ENCODE peak calls at places on chromosomes 4 and X, in four cellular contexts. D is astrocyte of the spinal cord, C is cardiac fibroblast, H is ovary. Q is an unnamed sample.

GRCh38 chr4:41963105-41963504 is 18.5 kb upstream of the DCAF4L1 start:
- DNase-seq in D (peak; percentile 30), C (peak; percentile 29), H (no peak), Q (no peak)

GRCh38 chrX:78710146-78710545 is 37.4 kb upstream of the LPAR4 start:
- DNase-seq in D (peak; percentile 27), C (no peak), H (no peak), Q (no peak)

GRCh38 chr4:25702848-25703247 is 47.2 kb downstream of the SLC34A2 start:
- DNase-seq in D (peak; percentile 72), C (peak; percentile 75), H (no peak), Q (no peak)

GRCh38 chr4:84451546-84451945 is 47.5 kb downstream of the NKX6-1 start:
- DNase-seq in D (peak; percentile 12), C (peak; percentile 13), H (no peak), Q (no peak)

GRCh38 chrX:41005445-41005992 is 79.7 kb upstream of the USP9X start:
- DNase-seq in D (no peak), C (no peak), H (no peak), Q (no peak)

GRCh38 chr4:100417565-100417964 is 100.3 kb downstream of the EMCN start:
- DNase-seq in D (no peak), C (peak; percentile 48), H (no peak), Q (no peak)

GRCh38 chr4:121053601-121054143 is 18.7 kb downstream of the NDNF start:
- DNase-seq in D (peak; percentile 38), C (no peak), H (no peak), Q (no peak)

GRCh38 chrX:153922932-153923857 is 2.9 kb downstream of the ARHGAP4 start:
- DNase-seq in D (peak; percentile 45), C (peak; percentile 77), H (peak; percentile 93), Q (no peak)

GRCh38 chr4:68175562-68176155 is 46.0 kb upstream of the TMPRSS11F start:
- DNase-seq in D (peak; percentile 70), C (peak; percentile 71), H (no peak), Q (no peak)

GRCh38 chr4:102787096-102787867 is 26.5 kb upstream of the MANBA start:
- DNase-seq in D (peak; percentile 53), C (peak; percentile 62), H (no peak), Q (no peak)

GRCh38 chr4:144190009-144190408 is 49.5 kb upstream of the GYPA start:
- DNase-seq in D (no peak), C (no peak), H (no peak), Q (no peak)

GRCh38 chr4:148510211-148510610 is 68.0 kb upstream of the NR3C2 start:
- DNase-seq in D (no peak), C (no peak), H (no peak), Q (no peak)

GRCh38 chr4:148514581-148514980 is 72.4 kb upstream of the NR3C2 start:
- DNase-seq in D (no peak), C (no peak), H (no peak), Q (no peak)

GRCh38 chr4:148515248-148515647 is 73.0 kb upstream of the NR3C2 start:
- DNase-seq in D (peak; percentile 72), C (peak; percentile 62), H (no peak), Q (no peak)

DNA sequence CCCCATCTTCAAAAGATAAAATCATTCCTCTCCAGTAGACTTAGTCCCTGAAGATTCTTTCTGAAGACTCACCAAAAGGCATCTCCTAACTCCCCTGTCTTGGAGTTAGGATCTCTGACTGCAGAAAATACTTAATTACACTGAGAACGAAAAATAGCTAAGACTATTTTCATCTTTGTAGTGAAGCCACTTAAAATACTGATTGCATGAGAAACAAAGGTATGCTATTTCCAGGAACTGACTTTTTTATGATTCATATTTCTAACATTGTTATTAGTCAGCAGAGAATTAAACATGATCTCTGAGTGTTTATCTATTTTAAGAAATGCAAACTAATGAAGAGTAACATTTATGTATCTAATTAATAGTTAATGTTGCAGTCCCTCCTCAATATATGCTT is 71.8 kb upstream of the NR3C2 start:
- DNase-seq in D (no peak), C (no peak), H (no peak), Q (no peak)
- TF ChIP-seq CTCF in D (no peak), C (no peak), H (no peak), Q (no peak)

GRCh38 chr4:187666634-187667033 is 328.9 kb upstream of the ZFP42 start:
- DNase-seq in D (no peak), C (peak; percentile 19), H (no peak), Q (no peak)

GRCh38 chr4:187668683-187669082 is 326.9 kb upstream of the ZFP42 start:
- DNase-seq in D (peak; percentile 24), C (no peak), H (no peak), Q (no peak)

GRCh38 chr4:187663076-187663475 is 332.5 kb upstream of the ZFP42 start:
- DNase-seq in D (no peak), C (no peak), H (no peak), Q (no peak)

GRCh38 chr4:187664011-187664410 is 331.6 kb upstream of the ZFP42 start:
- DNase-seq in D (no peak), C (no peak), H (no peak), Q (no peak)

GRCh38 chr4:187667095-187667494 is 328.5 kb upstream of the ZFP42 start:
- DNase-seq in D (no peak), C (no peak), H (no peak), Q (no peak)
- TF ChIP-seq CTCF in D (no peak), C (no peak), H (no peak), Q (no peak)

GRCh38 chrX:103175944-103176753 is 38.8 kb upstream of the BEX4 start:
- DNase-seq in D (peak; percentile 49), C (peak; percentile 61), H (peak; percentile 26), Q (peak; percentile 23)
- TF ChIP-seq CTCF in D (peak; percentile 79), C (peak; percentile 72), H (no peak), Q (peak; percentile 62)

DNA sequence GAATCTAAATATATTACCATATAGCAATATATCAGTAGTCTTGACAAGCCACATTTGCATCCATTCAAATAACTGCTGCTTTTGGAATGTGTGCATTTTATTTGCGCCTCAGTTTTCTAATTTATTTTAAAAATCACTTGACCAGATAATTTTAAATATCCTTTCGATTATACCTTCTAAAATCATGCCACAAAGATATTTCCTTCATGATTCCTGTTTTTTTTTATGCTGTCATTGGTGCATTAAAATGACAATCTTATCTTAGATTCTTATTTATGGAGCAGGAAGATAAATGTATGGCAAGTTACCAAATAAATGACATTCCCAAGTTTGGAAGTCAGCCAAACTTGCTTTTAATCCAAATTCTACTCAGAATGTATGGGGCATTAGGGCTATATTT is 232.1 kb upstream of the NEIL3 start:
- DNase-seq in D (no peak), C (no peak), H (no peak), Q (no peak)
- TF ChIP-seq CTCF in D (no peak), C (no peak), H (no peak), Q (no peak)

GRCh38 chr4:109658871-109659410 is 44.3 kb downstream of the CASP6 start:
- DNase-seq in D (no peak), C (peak; percentile 35), H (no peak), Q (no peak)
- TF ChIP-seq CTCF in D (no peak), C (no peak), H (no peak), Q (no peak)

GRCh38 chrX:106178826-106179225 is 10.7 kb downstream of the PWWP3B start:
- DNase-seq in D (peak; percentile 46), C (peak; percentile 46), H (no peak), Q (no peak)
- TF ChIP-seq CTCF in D (peak; percentile 12), C (no peak), H (no peak), Q (no peak)

GRCh38 chr4:6986781-6987565 is 56.2 kb upstream of the TADA2B start:
- DNase-seq in D (peak; percentile 95), C (peak; percentile 97), H (peak; percentile 97), Q (peak; percentile 89)
- TF ChIP-seq CTCF in D (no peak), C (no peak), H (no peak), Q (no peak)

DNA sequence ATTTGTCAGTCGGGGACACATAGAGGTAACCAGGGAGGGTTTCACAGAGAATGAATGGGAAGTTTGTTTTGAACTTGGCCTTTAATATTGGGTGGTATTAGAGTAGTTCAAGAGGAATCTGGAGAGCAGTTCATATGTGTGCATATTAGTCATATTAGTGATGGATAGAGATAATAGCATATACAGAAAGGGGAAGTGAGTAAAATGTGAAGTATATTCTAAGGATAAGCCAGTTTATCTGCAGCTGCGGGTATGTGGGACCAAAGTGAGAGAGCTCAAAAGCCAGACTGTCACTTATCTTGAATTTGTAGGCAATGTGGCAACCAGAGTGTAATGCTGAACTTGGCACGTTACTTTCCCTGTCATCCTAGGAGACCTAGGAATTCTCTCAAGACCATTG is 169.9 kb downstream of the AFF2 start:
- DNase-seq in D (no peak), C (no peak), H (no peak), Q (no peak)
- TF ChIP-seq CTCF in D (no peak), C (no peak), H (no peak), Q (no peak)

Q was measured in natural killer cell.